ENCODE peak calls at places on chromosomes 4 and X, in six cellular contexts. F is activated CD8-positive, alpha-beta memory T cell treated with anti-CD3 and anti-CD28 coated beads for 48 hours; C is RWPE1; Y is neural progenitor cell; Z is stromal cell of bone marrow; B is LoVo. V is an unnamed sample.

GRCh38 chr4:107862658-107863057 is 37.9 kb downstream of the SGMS2 start:
- DNase-seq in C (peak; percentile 87), Z (no peak), B (peak; percentile 36), F (no peak), Y (no peak), V (no peak)

GRCh38 chrX:107678957-107679740 is 50.8 kb downstream of the PRPS1 start:
- DNase-seq in Y (no peak), C (no peak), B (no peak), F (no peak), Z (peak; percentile 67), V (no peak)

GRCh38 chr4:154329268-154329858 is 162.2 kb downstream of the DCHS2 start:
- DNase-seq in Y (peak; percentile 40), F (no peak), B (no peak), Z (no peak), C (no peak), V (peak; percentile 14)

GRCh38 chr4:76210502-76210901 is 3.1 kb downstream of the SCARB2 start:
- DNase-seq in B (no peak), Z (no peak), C (no peak), Y (no peak), F (no peak), V (no peak)

GRCh38 chr4:25861951-25862410 is 807 bp downstream of the SEL1L3 start:
- DNase-seq in Y (peak; percentile 55), Z (no peak), F (no peak), C (peak; percentile 24), B (no peak), V (peak; percentile 79)

GRCh38 chr4:7425591-7426468 is 8.9 kb downstream of the PSAPL1 start:
- DNase-seq in Y (no peak), C (no peak), B (no peak), F (no peak), Z (no peak), V (peak; percentile 31)

GRCh38 chr4:667545-667925 is 6.5 kb downstream of the ATP5ME start:
- DNase-seq in C (no peak), Z (no peak), F (no peak), B (no peak), Y (no peak), V (no peak)

GRCh38 chr4:169741569-169741968 is 16.2 kb downstream of the HPF1 start:
- DNase-seq in Z (no peak), F (no peak), C (no peak), Y (no peak), B (no peak), V (no peak)

GRCh38 chrX:36577006-36577405 is 431.2 kb upstream of the FAM47C start:
- DNase-seq in C (no peak), Y (no peak), F (no peak), Z (no peak), B (no peak), V (no peak)

GRCh38 chr4:15396157-15396800 is 31.6 kb upstream of the C1QTNF7 start:
- DNase-seq in C (peak; percentile 17), F (no peak), Y (peak; percentile 70), Z (no peak), B (peak; percentile 37), V (peak; percentile 49)

GRCh38 chrX:143568467-143568866 is 51.2 kb upstream of the SPANXN3 start:
- DNase-seq in Z (no peak), C (no peak), Y (no peak), F (no peak), B (no peak), V (no peak)

GRCh38 chr4:3762264-3762663 is 3.9 kb upstream of the ADRA2C start:
- DNase-seq in B (no peak), Y (no peak), C (no peak), Z (no peak), F (no peak), V (no peak)

GRCh38 chr4:183828125-183828524 is 77.0 kb upstream of the STOX2 start:
- DNase-seq in Y (no peak), C (peak; percentile 34), B (no peak), Z (no peak), F (no peak), V (no peak)

GRCh38 chr4:6110681-6111353 is 89.5 kb downstream of the JAKMIP1 start:
- DNase-seq in C (no peak), B (no peak), Y (no peak), Z (no peak), F (no peak), V (no peak)

GRCh38 chr4:141473952-141474351 is 162.4 kb upstream of the IL15 start:
- DNase-seq in Y (no peak), Z (peak; percentile 96), F (no peak), B (no peak), C (no peak), V (no peak)

GRCh38 chrX:78327370-78328048 is at the start of gene CYSLTR1:
- DNase-seq in Z (no peak), B (no peak), F (no peak), Y (peak; percentile 1), C (no peak), V (no peak)

GRCh38 chrX:71195959-71196727 is 26.9 kb upstream of the GJB1 start:
- DNase-seq in F (no peak), C (no peak), Y (no peak), Z (no peak), B (no peak), V (peak; percentile 56)

GRCh38 chr4:154936873-154937272 is 155.8 kb downstream of the RBM46 start:
- DNase-seq in Z (no peak), C (no peak), F (no peak), B (no peak), Y (no peak), V (no peak)

GRCh38 chrX:6384391-6384790 is 150.5 kb downstream of the VCX3A start:
- DNase-seq in F (no peak), Y (peak; percentile 23), C (no peak), B (no peak), Z (no peak), V (no peak)

GRCh38 chr4:35151816-35152572 is 1092.3 kb downstream of the ARAP2 start:
- DNase-seq in Z (no peak), B (peak; percentile 24), F (no peak), C (peak; percentile 4), Y (peak; percentile 63), V (peak; percentile 6)

GRCh38 chrX:149718757-149719156 is 6.9 kb downstream of the MAGEA11 start:
- DNase-seq in F (no peak), C (no peak), Y (no peak), Z (no peak), B (no peak), V (no peak)

GRCh38 chr4:138953962-138954371 is 61.6 kb upstream of the NOCT start:
- DNase-seq in B (no peak), Z (peak; percentile 95), F (no peak), Y (no peak), C (peak; percentile 17), V (no peak)

V was measured in H7.